ENCODE peak calls at places on chromosomes 3 and 15, in seven cellular contexts. S is prostate gland, Q is breast epithelium, O is K562, Y is Panc1, M is transverse colon, T is stomach. V is an unnamed sample.

GRCh38 chr3:40597441-40597840 is 72.7 kb downstream of the ZNF621 start:
- DNase-seq in S (no peak), Q (no peak), O (no peak), Y (no peak), M (no peak), T (no peak), V (no peak)

GRCh38 chr3:11529281-11529680 is 114.4 kb downstream of the VGLL4 start:
- DNase-seq in S (no peak), Q (no peak), O (no peak), Y (no peak), M (no peak), T (no peak), V (no peak)

GRCh38 chr15:42273900-42274692 is 863 bp upstream of the TMEM87A start:
- DNase-seq in S (peak; percentile 49), Q (peak; percentile 41), O (peak; percentile 70), Y (no peak), M (peak; percentile 82), T (peak; percentile 70), V (peak; percentile 93)

GRCh38 chr3:181694805-181695660 is 16.7 kb upstream of the SOX2 start:
- DNase-seq in S (no peak), Q (no peak), O (no peak), Y (no peak), M (peak; percentile 32), T (peak; percentile 47), V (peak; percentile 71)

GRCh38 chr3:55362206-55362960 is 124.7 kb downstream of the WNT5A start:
- DNase-seq in S (no peak), Q (no peak), O (no peak), Y (peak; percentile 22), M (no peak), T (no peak), V (no peak)

GRCh38 chr15:26082833-26083174 is 219.7 kb upstream of the ATP10A start:
- DNase-seq in S (peak; percentile 22), Q (no peak), O (no peak), Y (peak; percentile 17), M (no peak), T (no peak), V (no peak)

GRCh38 chr3:61901481-61901880 is 340.1 kb downstream of the PTPRG start:
- DNase-seq in S (no peak), Q (no peak), O (no peak), Y (no peak), M (no peak), T (no peak), V (no peak)

GRCh38 chr3:31531992-31532586 is 636 bp upstream of the STT3B start:
- DNase-seq in S (peak; percentile 99), Q (peak; percentile 99), O (peak; percentile 100), Y (peak; percentile 67), M (peak; percentile 99), T (peak; percentile 100), V (peak; percentile 100)

GRCh38 chr3:163266731-163267130 is 1770.1 kb downstream of the OTOL1 start:
- DNase-seq in S (no peak), Q (no peak), O (no peak), Y (no peak), M (no peak), T (no peak), V (no peak)

GRCh38 chr3:12660196-12660595 is 3.7 kb downstream of the RAF1 start:
- DNase-seq in S (no peak), Q (no peak), O (no peak), Y (no peak), M (no peak), T (no peak), V (peak; percentile 47)

GRCh38 chr3:12656850-12657249 is 7.1 kb downstream of the RAF1 start:
- DNase-seq in S (no peak), Q (no peak), O (no peak), Y (no peak), M (no peak), T (no peak), V (peak; percentile 8)

GRCh38 chr3:12659316-12660015 is 4.5 kb downstream of the RAF1 start:
- DNase-seq in S (no peak), Q (no peak), O (no peak), Y (no peak), M (no peak), T (no peak), V (no peak)

GRCh38 chr3:12656193-12656592 is 7.7 kb downstream of the RAF1 start:
- DNase-seq in S (no peak), Q (no peak), O (no peak), Y (no peak), M (no peak), T (no peak), V (no peak)

DNA sequence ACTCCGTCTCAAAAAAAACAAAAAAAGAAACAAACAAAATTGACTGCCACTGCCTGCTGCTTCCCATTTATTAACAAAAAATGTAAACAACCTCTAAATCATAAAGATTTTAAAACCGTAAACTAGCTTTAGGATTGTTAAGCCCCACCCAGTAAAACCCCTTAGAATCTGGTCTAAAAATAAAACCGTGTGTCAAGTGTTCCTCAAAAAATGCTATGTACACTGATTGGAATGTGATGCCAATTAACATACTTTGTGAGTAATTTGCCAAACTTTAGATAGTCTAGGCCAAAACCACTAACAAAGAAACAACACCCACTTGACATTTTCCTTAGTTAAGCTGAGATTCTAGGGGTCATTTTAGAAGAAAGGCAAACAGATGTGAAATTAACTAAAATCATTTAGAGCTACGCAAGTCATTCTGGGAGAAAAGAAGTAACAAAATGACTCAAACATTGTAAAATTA is 5.3 kb downstream of the RAF1 start:
- DNase-seq in S (no peak), Q (no peak), O (no peak), Y (no peak), M (no peak), T (no peak), V (no peak)
- TF ChIP-seq POLR2AphosphoS5 in S (no peak), Q (no peak), O (no peak), Y (no peak), M (no peak), T (no peak), V (no peak)

GRCh38 chr15:58212909-58213526 is 74.8 kb downstream of the AQP9 start:
- DNase-seq in S (no peak), Q (no peak), O (peak; percentile 64), Y (no peak), M (no peak), T (no peak), V (no peak)
- TF ChIP-seq CTCF in S (peak; percentile 23), Q (peak; percentile 48), O (peak; percentile 60), Y (peak; percentile 78), M (peak; percentile 40), T (no peak), V (peak; percentile 10)

DNA sequence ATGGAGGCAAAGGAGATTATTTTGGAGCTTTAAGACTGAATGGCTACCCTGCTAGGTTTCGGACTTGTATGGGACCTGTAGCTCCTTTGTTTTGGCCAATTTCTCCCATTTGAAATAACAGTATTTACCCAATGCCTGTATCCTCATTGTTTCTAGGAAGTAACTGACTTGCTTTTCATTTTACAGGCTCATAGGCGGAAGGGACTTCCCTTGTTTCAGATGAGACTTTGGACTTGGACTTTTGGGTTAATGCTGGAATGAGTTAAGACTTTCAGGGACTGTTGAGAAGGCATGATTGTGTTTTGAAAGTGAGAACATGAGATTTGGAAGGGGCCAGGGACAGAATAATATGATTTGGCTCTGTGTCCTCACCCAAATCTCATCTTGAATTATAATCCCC is 10.5 kb downstream of the EIF5A2 start:
- DNase-seq in S (no peak), Q (no peak), O (no peak), Y (no peak), M (no peak), T (no peak), V (no peak)
- H3K27ac ChIP-seq in S (no peak overlapping the region), Q (no peak overlapping the region), O (no peak overlapping the region), Y (no peak overlapping the region), M (no peak overlapping the region), T (no peak overlapping the region), V (no peak overlapping the region)

GRCh38 chr3:102193255-102193654 is 241.6 kb upstream of the ZPLD1 start:
- DNase-seq in S (no peak), Q (no peak), O (no peak), Y (no peak), M (no peak), T (no peak), V (no peak)

GRCh38 chr3:102192575-102192974 is 242.2 kb upstream of the ZPLD1 start:
- DNase-seq in S (no peak), Q (no peak), O (no peak), Y (no peak), M (no peak), T (no peak), V (no peak)

GRCh38 chr3:102194001-102194400 is 240.8 kb upstream of the ZPLD1 start:
- DNase-seq in S (no peak), Q (no peak), O (no peak), Y (no peak), M (no peak), T (no peak), V (no peak)

GRCh38 chr3:102190340-102190723 is 244.5 kb upstream of the ZPLD1 start:
- DNase-seq in S (no peak), Q (peak; percentile 53), O (no peak), Y (no peak), M (no peak), T (peak; percentile 31), V (no peak)

DNA sequence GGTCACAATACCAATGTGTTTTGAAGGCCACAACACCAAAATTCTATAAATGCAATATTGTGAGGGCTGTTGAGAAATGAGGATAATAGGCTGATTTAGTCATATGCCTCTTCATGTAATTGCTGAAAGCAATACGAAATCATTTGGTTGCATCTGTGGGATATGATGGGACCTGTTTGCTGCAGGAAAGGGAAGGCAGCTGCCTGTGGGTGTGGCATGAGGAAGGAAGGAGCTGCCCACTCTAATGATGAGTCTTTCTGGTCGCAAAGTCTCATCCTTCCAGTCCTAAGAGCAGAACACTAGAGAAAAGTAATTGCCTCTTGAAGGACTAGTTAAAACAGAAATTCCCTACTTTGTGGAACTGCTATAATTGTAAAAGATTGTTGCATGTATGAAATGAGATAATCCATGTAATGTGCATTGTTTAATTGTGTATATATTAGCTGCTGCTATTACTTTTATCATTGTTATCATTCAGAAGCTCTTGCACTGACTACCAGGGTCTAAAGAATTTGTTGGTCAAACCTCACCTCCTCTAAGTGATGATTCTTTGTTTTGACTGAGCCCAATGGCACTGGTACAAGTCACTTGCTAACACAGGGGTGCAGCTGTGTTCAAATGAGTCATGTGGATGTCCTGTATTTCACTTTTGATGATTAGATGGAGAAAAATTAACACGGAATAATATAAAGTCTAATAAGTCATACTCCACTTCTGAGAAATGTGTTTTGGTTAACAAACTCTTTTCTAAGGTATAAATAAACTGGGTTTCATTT is 245.1 kb upstream of the ZPLD1 start:
- DNase-seq in S (no peak), Q (no peak), O (no peak), Y (no peak), M (no peak), T (no peak), V (no peak)
- TF ChIP-seq POLR2AphosphoS5 in S (no peak), Q (no peak), O (no peak), Y (no peak), M (no peak), T (no peak), V (no peak)

DNA sequence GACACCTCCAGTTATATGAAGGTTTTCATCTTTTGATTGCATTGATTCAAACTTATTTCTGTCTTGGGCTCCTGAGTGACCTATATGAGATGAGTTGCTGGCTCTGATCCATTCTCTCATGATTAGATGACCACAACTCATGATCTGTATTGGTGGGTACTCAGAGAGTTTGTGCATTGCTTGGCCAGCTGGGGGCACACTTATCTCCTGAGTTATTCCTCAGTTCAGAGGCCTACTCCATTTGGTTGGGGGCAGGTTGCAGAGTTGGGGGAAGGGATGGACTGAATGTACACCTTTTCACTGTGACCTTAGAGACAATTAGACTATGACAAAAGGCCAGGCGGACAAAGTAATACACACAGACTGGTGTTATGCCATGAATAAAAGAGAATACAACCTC is 166.2 kb upstream of the SEMA6D start:
- DNase-seq in S (no peak), Q (no peak), O (no peak), Y (no peak), M (no peak), T (no peak), V (no peak)
- TF ChIP-seq CTCF in S (no peak), Q (no peak), O (no peak), Y (no peak), M (no peak), T (no peak), V (no peak)